ENCODE peak calls at places on chromosomes 5 and 9, in four cellular contexts. N is H9, E is psoas muscle, S is stomach. Z is an unnamed sample.

GRCh38 chr9:10045598-10045997 is 567.2 kb downstream of the PTPRD start:
- DNase-seq in N (no peak), E (no peak), S (no peak), Z (peak)

GRCh38 chr5:140328036-140328764 is 18.2 kb downstream of the HBEGF start:
- DNase-seq in N (no peak), E (no peak), S (no peak), Z (no peak)

GRCh38 chr9:110908894-110909293 is 129.4 kb downstream of the LPAR1 start:
- DNase-seq in N (no peak), E (no peak), S (no peak), Z (no peak)

GRCh38 chr9:132991351-132992300 is 13.1 kb downstream of the GFI1B start:
- DNase-seq in N (no peak), E (no peak), S (no peak), Z (no peak)

GRCh38 chr5:81950996-81951395 is 20.8 kb upstream of the ATG10 start:
- DNase-seq in N (no peak), E (no peak), S (no peak), Z (no peak)

GRCh38 chr5:141903261-141903660 is 20.4 kb upstream of the DELE1 start:
- DNase-seq in N (no peak), E (no peak), S (no peak), Z (no peak)

GRCh38 chr9:36078047-36078446 is 41.3 kb downstream of the RECK start:
- DNase-seq in N (no peak), E (no peak), S (no peak), Z (no peak)

GRCh38 chr9:37916471-37917314 is 12.8 kb upstream of the SLC25A51 start:
- DNase-seq in N (no peak), E (no peak), S (no peak), Z (no peak)

GRCh38 chr5:142866563-142867275 is 96.5 kb downstream of the ARHGAP26 start:
- DNase-seq in N (peak), E (no peak), S (peak), Z (peak)

GRCh38 chr5:75509956-75510355 is 1.5 kb downstream of the CERT1 start:
- DNase-seq in N (no peak), E (no peak), S (no peak), Z (peak)

GRCh38 chr9:114805670-114806551 is at the start of gene TNFSF15:
- DNase-seq in N (peak), E (peak), S (peak), Z (peak)

DNA sequence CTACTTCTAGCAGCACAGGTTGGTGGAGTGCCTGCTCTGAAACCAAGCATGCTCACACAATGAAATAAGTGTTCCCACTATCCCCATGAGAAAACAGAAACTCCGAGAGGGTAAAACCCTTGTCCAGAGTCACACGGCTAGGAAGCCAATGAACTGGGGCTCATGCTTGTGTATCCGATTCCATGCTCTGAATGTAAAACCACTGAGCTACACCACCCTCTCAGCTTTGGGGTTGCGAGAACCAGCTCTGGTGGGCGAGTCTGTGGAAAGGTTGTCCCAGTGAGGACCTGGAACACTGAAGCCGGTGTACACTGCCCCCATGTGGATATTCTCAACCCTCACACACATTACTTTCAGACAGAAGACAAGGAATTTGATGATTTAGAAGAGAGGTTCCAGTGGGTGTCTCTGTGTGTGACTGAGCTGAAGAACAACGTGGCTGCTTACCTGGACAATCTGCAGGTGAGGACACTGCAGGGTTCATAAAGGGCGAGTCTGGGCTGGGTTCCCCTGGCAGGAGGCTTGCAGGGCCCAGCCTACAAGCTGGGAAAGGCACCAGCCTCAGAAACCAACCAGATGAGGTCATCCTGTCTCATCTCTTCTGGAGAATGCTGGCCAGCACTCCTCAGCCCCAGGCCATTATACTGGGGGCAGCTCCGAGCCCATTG is 37.4 kb downstream of the ARHGEF37 start:
- DNase-seq in N (peak), E (peak), S (no peak), Z (peak)
- TF ChIP-seq CTCF in N (peak), E (peak), S (no peak), Z (peak)

GRCh38 chr5:133610489-133611356 is 1.6 kb downstream of the FSTL4 start:
- DNase-seq in N (peak), E (peak), S (peak), Z (peak)
- TF ChIP-seq CTCF in N (peak), E (peak), S (no peak), Z (no peak)

DNA sequence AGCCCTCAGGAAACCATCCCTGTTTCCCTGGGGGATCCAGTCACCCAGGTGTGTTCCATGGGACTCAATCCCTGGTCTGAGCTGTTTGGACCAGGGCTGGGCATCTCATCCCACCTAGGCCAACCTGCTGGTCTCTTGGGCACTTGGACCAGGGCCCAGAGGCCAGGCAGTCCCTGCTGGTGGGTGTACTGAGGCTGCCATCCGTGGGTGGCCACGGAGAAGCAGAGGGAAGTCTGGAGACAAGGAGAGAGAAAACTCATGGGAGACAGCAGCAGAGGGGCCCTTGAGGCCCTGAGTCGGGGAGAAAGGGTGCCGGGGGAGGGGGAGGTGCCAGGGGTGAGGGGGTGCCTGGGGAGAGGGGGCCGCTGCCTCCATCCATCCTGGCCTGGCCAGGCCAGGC is 247.8 kb downstream of the PBX3 start:
- DNase-seq in N (no peak), E (peak), S (no peak), Z (no peak)
- TF ChIP-seq CTCF in N (no peak), E (no peak), S (no peak), Z (no peak)

DNA sequence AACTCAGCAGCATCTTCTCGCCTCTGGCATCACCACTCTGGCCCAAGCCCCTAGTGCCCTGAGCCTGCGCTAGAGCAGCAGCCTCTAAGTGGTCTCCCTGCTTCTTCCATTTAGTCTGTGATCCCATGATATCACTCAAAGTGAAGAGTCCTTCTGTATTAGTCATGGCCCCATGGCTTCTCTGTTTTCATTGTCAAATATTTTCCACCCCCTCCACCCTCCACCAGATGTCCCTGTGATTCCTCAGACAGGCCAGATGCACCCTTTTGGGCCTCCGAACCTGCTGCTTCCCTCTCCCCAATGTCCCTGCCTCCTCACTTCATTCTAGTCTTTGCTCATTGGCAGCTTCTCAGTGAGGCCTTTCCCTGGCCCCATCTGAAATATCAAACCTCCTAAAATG is 299.2 kb downstream of the SPOCK1 start:
- DNase-seq in N (no peak), E (no peak), S (no peak), Z (peak)
- TF ChIP-seq CTCF in N (peak), E (no peak), S (no peak), Z (no peak)

GRCh38 chr9:107249665-107250285 is 33.3 kb upstream of the RAD23B start:
- DNase-seq in N (no peak), E (no peak), S (no peak), Z (no peak)

GRCh38 chr9:107249131-107249533 is 33.9 kb upstream of the RAD23B start:
- DNase-seq in N (peak), E (no peak), S (no peak), Z (peak)

GRCh38 chr9:107248714-107249113 is 34.4 kb upstream of the RAD23B start:
- DNase-seq in N (no peak), E (no peak), S (no peak), Z (no peak)

GRCh38 chr9:107243757-107244156 is 39.3 kb upstream of the RAD23B start:
- DNase-seq in N (no peak), E (no peak), S (peak), Z (peak)

DNA sequence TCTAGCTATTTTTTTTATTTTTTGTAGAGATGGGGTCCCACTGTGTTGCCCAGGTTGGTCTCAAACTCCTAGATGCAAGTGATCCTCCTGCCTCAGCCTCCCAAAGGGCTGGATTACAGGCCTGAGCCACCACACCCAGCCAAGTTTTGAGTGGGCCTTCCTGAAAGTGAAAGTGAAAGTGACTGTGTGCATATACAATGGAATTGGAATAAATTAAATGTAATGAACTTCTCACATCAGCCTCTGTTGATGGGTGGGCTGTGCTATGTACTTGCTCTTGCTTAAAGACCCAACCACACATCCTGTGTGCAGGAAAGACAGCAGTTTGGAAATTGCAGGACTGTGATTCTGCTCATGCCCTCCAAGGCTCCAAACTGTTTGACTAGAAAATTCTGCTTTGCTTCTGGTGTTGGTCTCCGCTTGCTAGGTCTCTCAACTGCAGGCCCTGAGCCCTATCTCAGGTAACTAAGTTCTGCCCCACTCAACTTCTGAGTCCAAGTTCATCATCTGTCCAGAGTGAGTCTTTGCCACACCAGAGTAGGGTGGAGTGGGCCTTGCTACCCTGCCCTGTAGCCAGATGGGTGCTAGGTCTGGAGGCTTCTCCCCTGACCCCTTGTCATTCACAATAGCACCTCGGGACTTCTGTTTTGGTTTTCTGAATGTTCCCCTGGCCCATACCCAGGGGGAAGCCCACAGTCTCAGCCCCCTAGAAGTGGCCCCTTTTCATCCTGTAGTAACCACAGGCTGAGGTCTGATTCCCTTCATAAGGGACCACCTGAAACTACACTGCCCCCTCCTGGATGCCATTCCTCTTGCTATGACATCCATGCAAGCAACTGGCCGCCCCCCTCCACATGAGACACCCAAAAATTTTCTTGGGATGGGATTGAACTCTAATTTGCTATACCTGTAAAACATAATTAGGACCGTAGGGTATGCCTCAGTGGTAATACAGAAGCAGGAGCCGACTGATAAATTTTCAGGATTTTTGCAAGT is 36.5 kb upstream of the RAD23B start:
- DNase-seq in N (peak), E (no peak), S (no peak), Z (no peak)
- TF ChIP-seq CTCF in N (peak), E (no peak), S (no peak), Z (no peak)

DNA sequence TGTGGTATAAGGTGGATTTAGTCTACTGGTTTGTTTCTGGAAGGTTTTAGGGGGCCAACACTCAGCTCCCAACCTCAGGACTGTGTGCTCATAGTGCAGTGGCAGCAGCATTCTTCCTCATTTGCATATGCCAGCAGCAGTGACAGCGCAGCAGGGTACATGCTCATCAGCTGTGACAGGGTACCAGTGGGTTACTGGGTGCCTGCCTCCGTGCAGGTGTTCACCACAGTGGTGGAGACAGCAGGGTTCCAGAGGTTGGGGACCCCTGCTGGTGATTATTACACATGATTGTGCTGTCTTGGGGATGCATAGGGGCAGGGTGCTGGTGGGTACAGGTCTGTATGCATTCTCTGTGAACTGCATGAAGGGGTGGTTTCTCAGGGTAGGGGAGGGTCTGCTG is 45.5 kb upstream of the IFNE start:
- DNase-seq in N (no peak), E (no peak), S (no peak), Z (no peak)
- TF ChIP-seq CTCF in N (no peak), E (no peak), S (no peak), Z (no peak)

GRCh38 chr9:84866402-84866801 is 196.9 kb downstream of the NTRK2 start:
- DNase-seq in N (no peak), E (no peak), S (no peak), Z (no peak)

GRCh38 chr9:84862308-84862707 is 192.8 kb downstream of the NTRK2 start:
- DNase-seq in N (no peak), E (no peak), S (no peak), Z (no peak)

GRCh38 chr9:84860423-84861115 is 191.0 kb downstream of the NTRK2 start:
- DNase-seq in N (no peak), E (no peak), S (no peak), Z (no peak)

GRCh38 chr9:84862786-84863185 is 193.3 kb downstream of the NTRK2 start:
- DNase-seq in N (peak), E (no peak), S (no peak), Z (peak)

DNA sequence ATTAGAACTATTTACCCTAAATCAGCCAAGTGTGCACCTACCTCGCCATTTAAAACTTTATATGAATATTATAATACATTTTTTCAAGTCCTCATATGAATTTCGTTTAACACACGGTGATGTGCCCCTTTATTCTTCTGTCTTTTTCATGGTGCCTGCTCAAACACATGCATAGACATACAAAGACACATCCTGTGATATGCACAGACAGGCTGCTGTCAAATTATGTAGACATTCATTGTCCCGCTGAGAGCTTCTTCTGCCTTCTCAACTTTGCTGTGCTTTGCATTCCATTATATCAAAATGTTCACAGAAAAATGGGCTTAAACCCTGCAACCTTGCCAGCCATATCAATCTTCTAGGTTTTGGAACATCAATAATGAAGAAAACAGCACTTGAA is 193.8 kb downstream of the NTRK2 start:
- DNase-seq in N (no peak), E (no peak), S (no peak), Z (no peak)
- TF ChIP-seq CTCF in N (no peak), E (no peak), S (no peak), Z (no peak)

GRCh38 chr5:77945874-77946273 is 169.7 kb upstream of the TBCA start:
- DNase-seq in N (no peak), E (no peak), S (no peak), Z (no peak)

GRCh38 chr5:77948476-77948875 is 172.3 kb upstream of the TBCA start:
- DNase-seq in N (no peak), E (no peak), S (no peak), Z (no peak)

GRCh38 chr5:77947051-77947428 is 170.9 kb upstream of the TBCA start:
- DNase-seq in N (no peak), E (no peak), S (no peak), Z (no peak)

GRCh38 chr5:77944757-77945340 is 168.7 kb upstream of the TBCA start:
- DNase-seq in N (no peak), E (no peak), S (no peak), Z (no peak)

DNA sequence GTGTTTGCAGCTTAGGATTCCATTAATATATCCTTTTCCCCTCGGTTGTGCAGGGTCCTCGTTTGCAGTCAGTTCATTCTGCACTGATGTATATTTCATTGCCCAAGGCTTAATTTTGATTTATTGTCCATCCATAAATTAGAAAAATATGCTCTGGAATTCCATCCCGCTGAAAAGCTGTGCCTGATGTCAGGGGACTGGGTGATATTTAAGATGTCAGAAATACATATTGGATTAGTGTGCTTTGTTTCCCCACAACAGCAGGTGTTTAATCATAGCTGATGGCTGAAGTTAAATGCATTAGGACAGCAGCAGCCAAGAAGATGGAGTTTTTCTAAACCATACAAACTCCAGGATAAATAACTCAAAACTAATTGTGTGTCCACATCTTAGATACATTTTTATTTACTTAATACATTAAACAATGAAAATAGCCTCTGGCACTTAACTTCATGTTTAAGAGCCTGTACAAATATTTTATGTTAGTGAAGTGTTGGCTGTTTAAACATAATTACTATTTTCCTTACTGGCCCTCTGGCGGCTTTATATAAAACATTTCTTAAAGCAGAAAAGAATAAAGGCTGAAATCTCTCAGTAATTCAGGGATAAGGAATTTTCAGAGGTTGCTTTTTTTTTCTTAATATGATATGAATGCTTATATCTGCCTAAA is 170.4 kb upstream of the TBCA start:
- DNase-seq in N (no peak), E (no peak), S (no peak), Z (no peak)
- TF ChIP-seq CTCF in N (no peak), E (no peak), S (no peak), Z (no peak)